ENCODE peak calls at places on chromosomes 6 and 20, in ten cellular contexts. V is neural progenitor cell, S is gastrocnemius medialis, E is PC-3, W is astrocyte, M is Panc1, Y is A673, R is BJ, P is testis, D is WERI-Rb-1. X is an unnamed sample.

GRCh38 chr6:13538600-13538999 is 35.8 kb upstream of the SIRT5 start:
- DNase-seq in V (no peak), S (no peak), E (no peak), W (no peak), M (no peak), Y (no peak), R (no peak), P (no peak), D (no peak), X (no peak)

GRCh38 chr6:167825059-167825758 is 1.5 kb upstream of the AFDN start:
- DNase-seq in V (peak; percentile 42), S (no peak), E (no peak), W (no peak), M (no peak), Y (peak; percentile 70), R (no peak), P (peak; percentile 75), D (no peak), X (no peak)

GRCh38 chr6:16306334-16306733 is 67.9 kb downstream of the GMPR start:
- DNase-seq in V (no peak), S (no peak), E (no peak), W (no peak), M (no peak), Y (no peak), R (no peak), P (no peak), D (no peak), X (no peak)

GRCh38 chr6:4017058-4017457 is 61.9 kb downstream of the FAM217A start:
- DNase-seq in V (no peak), S (no peak), E (no peak), W (no peak), M (no peak), Y (no peak), R (no peak), P (no peak), D (no peak), X (no peak)

GRCh38 chr6:25384967-25385366 is 105.8 kb downstream of the CARMIL1 start:
- DNase-seq in V (no peak), S (no peak), E (no peak), W (peak; percentile 67), M (no peak), Y (no peak), R (no peak), P (no peak), D (no peak), X (no peak)

GRCh38 chr6:11278207-11278559 is 45.7 kb upstream of the NEDD9 start:
- DNase-seq in V (no peak), S (no peak), E (no peak), W (peak; percentile 14), M (no peak), Y (no peak), R (no peak), P (no peak), D (no peak), X (no peak)

GRCh38 chr6:142523485-142523884 is 221.7 kb downstream of the ADGRG6 start:
- DNase-seq in V (no peak), S (no peak), E (peak; percentile 5), W (peak; percentile 29), M (no peak), Y (no peak), R (no peak), P (no peak), D (no peak), X (no peak)

GRCh38 chr6:111201764-111202163 is 114.5 kb downstream of the SLC16A10 start:
- DNase-seq in V (no peak), S (no peak), E (no peak), W (no peak), M (no peak), Y (no peak), R (no peak), P (no peak), D (no peak), X (no peak)

GRCh38 chr6:43862925-43863324 is 92.9 kb downstream of the VEGFA start:
- DNase-seq in V (no peak), S (no peak), E (no peak), W (no peak), M (no peak), Y (no peak), R (no peak), P (no peak), D (no peak), X (no peak)

GRCh38 chr20:25310268-25310920 is 62.5 kb downstream of the PYGB start:
- DNase-seq in V (peak; percentile 30), S (peak; percentile 40), E (peak; percentile 92), W (peak; percentile 87), M (peak; percentile 92), Y (peak; percentile 45), R (peak; percentile 70), P (peak; percentile 55), D (peak; percentile 49), X (peak; percentile 68)

GRCh38 chr20:380763-381580 is 412 bp downstream of the TRIB3 start:
- DNase-seq in V (peak; percentile 79), S (no peak), E (peak; percentile 76), W (no peak), M (no peak), Y (peak; percentile 66), R (no peak), P (peak; percentile 31), D (peak; percentile 81), X (peak; percentile 52)

GRCh38 chr6:75579951-75580350 is 21.7 kb upstream of the SENP6 start:
- DNase-seq in V (no peak), S (no peak), E (no peak), W (peak; percentile 86), M (no peak), Y (no peak), R (no peak), P (no peak), D (no peak), X (no peak)

DNA sequence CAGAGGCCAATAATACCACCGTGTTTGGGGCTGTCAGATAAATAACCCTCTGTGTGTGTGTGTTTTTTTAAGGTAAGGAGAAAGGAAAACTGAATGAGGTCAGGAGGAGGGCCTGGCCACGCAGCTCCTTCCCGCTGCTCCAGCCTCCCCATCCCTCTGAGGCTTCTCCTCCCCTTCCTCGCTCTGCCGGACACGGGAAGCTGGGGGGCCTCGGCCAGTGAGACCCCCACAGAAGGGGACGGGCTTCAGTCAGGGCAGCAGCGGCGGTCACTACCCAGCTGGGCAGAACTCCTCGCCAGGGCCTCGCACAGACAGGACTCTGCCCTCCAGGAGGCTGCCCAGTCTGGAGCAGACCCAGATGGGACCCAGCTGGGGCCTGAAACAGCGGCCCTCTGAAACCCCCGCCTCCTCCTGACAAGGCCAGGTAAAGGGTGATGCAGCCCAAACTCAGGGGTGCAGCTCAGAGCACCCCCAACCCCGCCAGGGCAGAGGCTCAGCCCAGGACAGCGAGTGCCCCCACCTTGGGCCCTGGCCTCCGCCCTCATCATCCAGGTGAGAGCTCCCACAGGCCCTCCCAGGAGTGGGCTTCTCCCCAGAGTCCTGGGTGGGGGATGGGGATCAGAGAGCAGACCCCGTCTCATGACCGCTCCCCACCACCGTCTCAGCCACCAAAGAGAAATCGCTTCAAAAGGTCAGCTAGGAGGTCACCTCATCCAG is 2.3 kb downstream of the EEF1A2 start:
- DNase-seq in V (no peak), S (no peak), E (no peak), W (no peak), M (no peak), Y (no peak), R (no peak), P (no peak), D (no peak), X (no peak)
- H3K4me3 ChIP-seq in V (no peak overlapping the region), S (peak overlapping the region; percentile 67), E (peak overlapping the region; percentile 84), W (no peak overlapping the region), M (peak overlapping the region; percentile 68), Y (no peak overlapping the region), R (no peak overlapping the region), P (no peak overlapping the region), D (peak overlapping the region; percentile 0), X (no peak overlapping the region)

DNA sequence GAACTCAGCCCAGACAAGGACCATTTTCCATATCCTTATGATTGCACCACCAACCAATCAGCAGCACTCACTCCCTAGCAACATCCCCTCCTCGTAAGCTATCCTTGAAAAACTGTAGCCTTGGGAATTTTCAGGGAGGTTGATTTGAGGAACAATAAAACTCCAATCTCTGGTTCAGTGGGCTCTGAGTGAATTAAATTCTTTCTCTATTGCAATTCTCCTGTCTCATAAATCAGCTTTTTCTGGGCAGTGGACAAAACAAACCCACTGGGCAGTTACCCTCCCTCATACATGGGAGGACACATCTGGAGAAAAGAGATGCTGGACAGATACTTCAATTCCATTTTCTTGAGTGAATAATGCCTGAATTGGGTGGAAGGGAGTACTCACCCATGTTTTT is 115.4 kb upstream of the STXBP5 start:
- DNase-seq in V (no peak), S (no peak), E (no peak), W (no peak), M (no peak), Y (no peak), R (no peak), P (no peak), D (no peak), X (no peak)
- H3K36me3 ChIP-seq in V (no peaks in the 10 kb centered on the region), S (no peaks in the 10 kb centered on the region), E (no peaks in the 10 kb centered on the region), W (no peaks in the 10 kb centered on the region), M (no peaks in the 10 kb centered on the region), Y (no peaks in the 10 kb centered on the region), R (no peaks in the 10 kb centered on the region), P (no peaks in the 10 kb centered on the region), D (no peaks in the 10 kb centered on the region), X (no peaks in the 10 kb centered on the region)

GRCh38 chr6:32056254-32056653 is 18.0 kb downstream of the CYP21A2 start:
- DNase-seq in V (no peak), S (no peak), E (no peak), W (no peak), M (no peak), Y (no peak), R (no peak), P (no peak), D (no peak), X (no peak)

GRCh38 chr6:32060966-32061655 is 22.9 kb downstream of the CYP21A2 start:
- DNase-seq in V (no peak), S (no peak), E (no peak), W (peak; percentile 6), M (no peak), Y (no peak), R (no peak), P (no peak), D (no peak), X (no peak)

GRCh38 chr6:32057966-32058365 is 19.8 kb downstream of the CYP21A2 start:
- DNase-seq in V (no peak), S (no peak), E (no peak), W (no peak), M (no peak), Y (no peak), R (no peak), P (no peak), D (no peak), X (no peak)

GRCh38 chr6:32058511-32058963 is 20.3 kb downstream of the CYP21A2 start:
- DNase-seq in V (no peak), S (no peak), E (no peak), W (peak; percentile 53), M (no peak), Y (no peak), R (no peak), P (no peak), D (no peak), X (peak; percentile 59)
- H3K4me3 ChIP-seq in V (no peak overlapping the region), S (no peak overlapping the region), E (no peak overlapping the region), W (no peak overlapping the region), M (no peak overlapping the region), Y (no peak overlapping the region), R (no peak overlapping the region), P (no peak overlapping the region), D (no peak overlapping the region), X (no peak overlapping the region)

DNA sequence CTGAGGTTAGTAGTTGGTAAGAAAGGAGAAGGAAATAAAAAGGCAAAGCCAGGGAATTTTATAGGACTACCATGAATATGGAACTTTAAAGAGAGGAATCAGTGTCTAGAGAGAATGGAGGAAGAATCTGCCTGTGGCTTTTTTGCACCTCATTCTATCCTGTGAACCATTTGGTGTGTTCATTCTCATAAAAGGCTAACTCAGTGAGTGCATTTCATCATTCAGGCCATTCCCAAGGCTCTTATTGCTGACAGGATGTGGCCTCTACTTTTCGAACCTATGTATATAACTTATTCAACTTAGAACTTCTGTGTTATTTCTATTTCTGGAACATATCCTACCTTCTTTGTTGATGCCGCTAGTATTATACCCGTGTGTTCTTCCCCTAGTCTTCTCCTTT is 27.1 kb downstream of the HSF2 start:
- DNase-seq in V (no peak), S (no peak), E (no peak), W (no peak), M (no peak), Y (no peak), R (no peak), P (no peak), D (no peak), X (no peak)
- H3K36me3 ChIP-seq in V (peaks cover 38% of the 10 kb centered on the region), S (peaks cover 65% of the 10 kb centered on the region), E (no peaks in the 10 kb centered on the region), W (peaks cover 44% of the 10 kb centered on the region), M (peaks cover 24% of the 10 kb centered on the region), Y (peaks cover 87% of the 10 kb centered on the region), R (no peaks in the 10 kb centered on the region), P (no peaks in the 10 kb centered on the region), D (peaks cover 91% of the 10 kb centered on the region), X (peaks cover 32% of the 10 kb centered on the region)